ENCODE peak calls at places on chromosomes 2 and 18, in seven cellular contexts. D is thyroid gland, U is esophagus squamous epithelium, X is HCT116, E is uterus, K is A549, L is testis. O is an unnamed sample.

GRCh38 chr18:5420909-5421308 is 122.9 kb downstream of the EPB41L3 start:
- DNase-seq in K (no peak), U (no peak), X (no peak), L (no peak), E (no peak), D (no peak), O (no peak)

GRCh38 chr2:222707689-222708273 is 36.3 kb downstream of the MOGAT1 start:
- DNase-seq in K (no peak), D (no peak), E (no peak), L (no peak), X (no peak), U (no peak), O (no peak)

GRCh38 chr2:200635251-200635650 is 49.4 kb downstream of the AOX1 start:
- DNase-seq in X (no peak), K (no peak), L (no peak), D (no peak), E (no peak), U (no peak), O (no peak)

GRCh38 chr2:172442072-172442895 is 14.9 kb downstream of the ITGA6 start:
- DNase-seq in L (no peak), X (peak), U (peak), K (peak), D (no peak), E (peak), O (peak)

GRCh38 chr2:237879058-237879430 is 19.6 kb downstream of the RAMP1 start:
- DNase-seq in L (peak), E (peak), K (no peak), D (no peak), X (no peak), U (no peak), O (no peak)

GRCh38 chr2:119721462-119721861 is 38.3 kb upstream of the PTPN4 start:
- DNase-seq in X (no peak), D (no peak), U (no peak), K (no peak), L (no peak), E (no peak), O (peak)

GRCh38 chr2:64626963-64627760 is 26.6 kb downstream of the SERTAD2 start:
- DNase-seq in X (no peak), U (no peak), L (no peak), D (peak), K (no peak), E (no peak), O (no peak)

GRCh38 chr2:85756822-85757435 is 3.1 kb downstream of the ATOH8 start:
- DNase-seq in K (no peak), E (no peak), X (no peak), L (no peak), U (no peak), D (peak), O (no peak)

GRCh38 chr2:201642086-201642578 is 1.2 kb downstream of the TMEM237 start:
- DNase-seq in U (no peak), D (no peak), E (no peak), L (no peak), X (no peak), K (no peak), O (no peak)

GRCh38 chr18:55214969-55215368 is 255.7 kb upstream of the CCDC68 start:
- DNase-seq in K (no peak), L (no peak), E (no peak), X (no peak), U (no peak), D (no peak), O (no peak)

GRCh38 chr2:33433279-33434235 is 42.9 kb upstream of the RASGRP3 start:
- DNase-seq in L (peak), D (no peak), K (no peak), X (no peak), U (no peak), E (no peak), O (no peak)

GRCh38 chr18:11323359-11323819 is 174.0 kb upstream of the PIEZO2 start:
- DNase-seq in L (peak), U (no peak), K (peak), X (no peak), E (no peak), D (no peak), O (no peak)

GRCh38 chr2:238313289-238313990 is 6.9 kb upstream of the TRAF3IP1 start:
- DNase-seq in L (no peak), E (no peak), U (no peak), K (no peak), D (no peak), X (no peak), O (no peak)

GRCh38 chr18:47150824-47151366 is 595 bp upstream of the HDHD2 start:
- DNase-seq in U (no peak), D (peak), E (no peak), K (no peak), L (no peak), X (no peak), O (no peak)

GRCh38 chr2:60549250-60550150 is 4.0 kb downstream of the BCL11A start:
- DNase-seq in L (peak), X (no peak), U (no peak), D (peak), K (no peak), E (no peak), O (peak)

GRCh38 chr2:667332-668000 is 9.7 kb downstream of the TMEM18 start:
- DNase-seq in L (no peak), D (no peak), U (no peak), E (no peak), K (peak), X (peak), O (no peak)

GRCh38 chr2:43418673-43419072 is 177.2 kb downstream of the THADA start:
- DNase-seq in X (no peak), L (no peak), D (no peak), E (no peak), U (no peak), K (no peak), O (no peak)
- H3K27ac ChIP-seq in X (no peak), L (no peak), D (peak), E (peak), U (peak), K (no peak), O (no peak)

GRCh38 chr2:37672104-37672869 is 845 bp upstream of the CDC42EP3 start:
- DNase-seq in X (peak), U (no peak), L (peak), E (peak), K (peak), D (peak), O (peak)
- TF ChIP-seq POLR2A in X (no peak), U (peak), L (no peak), E (peak), K (no peak), D (no peak), O (no peak)

GRCh38 chr18:10128906-10129305 is 215.1 kb downstream of the VAPA start:
- DNase-seq in U (no peak), K (no peak), D (no peak), E (no peak), L (no peak), X (no peak), O (no peak)

GRCh38 chr18:10131783-10132381 is 218.1 kb downstream of the VAPA start:
- DNase-seq in D (peak), U (no peak), E (peak), X (no peak), K (no peak), L (peak), O (peak)

GRCh38 chr18:10130626-10131025 is 216.8 kb downstream of the VAPA start:
- DNase-seq in E (no peak), U (no peak), X (no peak), D (no peak), K (no peak), L (no peak), O (no peak)

GRCh38 chr18:10133516-10133915 is 219.7 kb downstream of the VAPA start:
- DNase-seq in L (no peak), D (no peak), X (no peak), U (no peak), K (no peak), E (no peak), O (no peak)

GRCh38 chr18:10131036-10131774 is 217.4 kb downstream of the VAPA start:
- DNase-seq in K (no peak), X (no peak), E (peak), U (no peak), L (no peak), D (no peak), O (no peak)
- H3K4me3 ChIP-seq in K (no peak), X (peak), E (no peak), U (peak), L (peak), D (peak), O (peak)

GRCh38 chr2:226184940-226185575 is 614.6 kb downstream of the IRS1 start:
- DNase-seq in U (no peak), L (peak), E (no peak), K (peak), D (no peak), X (no peak), O (no peak)
- H3K27ac ChIP-seq in U (no peak), L (no peak), E (peak), K (peak), D (no peak), X (peak), O (no peak)

DNA sequence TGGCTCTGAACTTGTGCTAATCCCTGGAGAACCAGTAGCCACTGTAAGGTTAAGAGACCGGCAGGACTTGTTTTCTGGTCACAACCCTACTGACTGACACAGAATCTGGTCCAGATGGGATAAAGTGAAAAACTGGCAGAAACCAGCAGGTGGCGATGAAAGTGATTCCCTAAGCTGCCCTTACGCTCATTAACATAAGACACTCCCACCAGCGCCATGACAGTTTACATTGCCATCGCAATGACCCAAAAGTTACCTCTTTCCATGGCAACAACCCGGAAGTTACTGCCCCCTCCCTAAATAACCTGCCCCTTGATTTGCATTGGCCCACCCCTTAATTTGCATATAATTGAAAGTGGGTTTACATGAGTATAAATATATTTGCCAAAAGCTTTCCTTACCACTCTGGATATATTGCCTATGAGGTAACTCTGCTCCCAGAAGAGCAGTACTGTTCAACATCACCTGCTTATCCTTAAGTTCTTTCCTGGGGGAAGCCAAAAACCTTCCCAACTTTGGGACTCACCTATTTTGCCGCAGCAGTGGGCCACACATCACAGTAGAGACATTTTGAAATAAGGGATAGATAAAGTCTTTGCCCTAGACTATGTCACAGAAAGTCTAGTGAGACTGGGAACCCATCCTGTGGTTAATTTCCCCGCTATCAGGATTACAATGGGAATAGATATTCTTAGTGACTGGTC is 35.8 kb upstream of the AFF3 start:
- DNase-seq in U (no peak), D (peak), X (peak), K (peak), L (peak), E (no peak), O (peak)
- TF ChIP-seq POLR2A in U (no peak), D (no peak), X (peak), K (no peak), L (no peak), E (no peak), O (no peak)

DNA sequence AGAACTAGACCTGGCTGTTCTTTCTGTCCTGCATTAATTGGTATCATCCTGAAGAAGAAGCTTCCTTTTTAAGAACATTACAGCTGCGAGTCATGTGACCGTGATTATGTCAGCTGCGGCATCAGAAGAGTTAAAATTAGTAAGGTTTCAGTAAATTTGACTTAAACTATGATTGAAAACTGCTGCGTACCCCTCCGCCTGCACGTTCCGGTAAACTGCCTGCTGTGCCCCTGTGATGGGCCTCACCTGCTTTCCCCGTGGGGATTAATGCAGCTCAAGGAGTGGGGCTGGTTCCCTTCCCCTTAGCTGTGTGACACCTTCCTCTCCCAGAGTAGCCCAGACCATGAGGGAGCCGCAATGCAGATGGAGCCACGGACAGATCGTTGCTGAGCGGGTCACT is 36.1 kb upstream of the MYO3B start:
- DNase-seq in E (no peak), X (no peak), L (no peak), K (no peak), D (no peak), U (no peak), O (no peak)
- H3K4me3 ChIP-seq in E (no peak), X (no peak), L (no peak), K (no peak), D (no peak), U (no peak), O (no peak)

GRCh38 chr2:62383843-62384242 is 122.2 kb downstream of the TMEM17 start:
- DNase-seq in D (no peak), E (no peak), U (no peak), K (no peak), L (no peak), X (no peak), O (no peak)

GRCh38 chr2:62382122-62382521 is 123.9 kb downstream of the TMEM17 start:
- DNase-seq in E (no peak), U (no peak), K (no peak), L (no peak), D (no peak), X (no peak), O (no peak)

GRCh38 chr2:62381672-62382071 is 124.3 kb downstream of the TMEM17 start:
- DNase-seq in X (no peak), D (no peak), K (no peak), E (no peak), U (no peak), L (no peak), O (no peak)

GRCh38 chr2:62379576-62379975 is 126.4 kb downstream of the TMEM17 start:
- DNase-seq in L (no peak), X (no peak), D (no peak), E (no peak), K (no peak), U (no peak), O (no peak)

GRCh38 chr2:62382757-62383156 is 123.2 kb downstream of the TMEM17 start:
- DNase-seq in D (no peak), U (no peak), E (no peak), K (no peak), L (no peak), X (no peak), O (no peak)
- H3K27ac ChIP-seq in D (no peak), U (no peak), E (no peak), K (no peak), L (no peak), X (no peak), O (no peak)

DNA sequence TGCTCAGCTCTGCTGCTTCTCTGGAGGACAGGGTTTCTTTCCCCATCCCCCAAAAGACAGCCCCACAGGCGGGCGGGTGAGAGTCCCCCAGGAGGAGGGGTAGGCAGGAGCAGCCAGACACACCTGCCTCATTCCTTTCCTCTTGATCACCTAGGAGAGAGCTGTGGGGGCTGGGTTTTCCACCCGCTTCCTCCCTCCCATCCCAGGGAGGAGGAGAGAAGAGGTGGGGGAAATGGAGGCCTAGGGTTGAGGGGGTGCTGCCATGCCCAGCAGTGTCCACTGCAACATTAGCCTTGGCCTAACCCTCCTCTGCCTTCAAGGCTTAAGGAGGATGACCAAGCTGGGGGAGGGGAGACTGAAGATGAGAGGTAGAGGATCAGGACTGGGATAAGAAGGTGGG is 14.7 kb downstream of the WNT10A start:
- DNase-seq in X (no peak), D (no peak), K (no peak), L (no peak), U (no peak), E (no peak), O (no peak)
- TF ChIP-seq POLR2A in X (no peak), D (no peak), K (no peak), L (no peak), U (no peak), E (no peak), O (no peak)

DNA sequence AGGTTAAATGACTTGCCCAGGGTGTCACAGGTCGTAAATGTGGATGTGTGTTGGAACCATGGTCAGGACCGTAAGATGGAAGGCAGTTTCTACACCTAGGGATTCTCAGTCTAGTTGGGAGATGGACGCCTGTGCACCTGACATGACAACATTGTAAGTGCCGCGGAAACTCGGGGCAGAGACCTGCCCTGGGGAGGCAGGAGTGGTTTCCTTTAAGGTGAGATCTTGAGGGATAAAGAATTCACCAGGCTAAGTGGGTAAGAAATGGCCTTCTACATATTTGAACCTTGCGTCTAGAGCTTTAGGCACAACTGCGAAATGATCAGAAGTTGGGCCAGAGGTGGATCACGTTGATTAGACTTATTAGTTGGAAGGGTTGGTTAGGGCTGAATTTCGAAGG is 1.6 kb downstream of the DGKD start:
- DNase-seq in D (no peak), X (no peak), E (no peak), L (no peak), U (no peak), K (no peak), O (no peak)
- H3K4me3 ChIP-seq in D (peak), X (peak), E (no peak), L (no peak), U (no peak), K (peak), O (peak)

O was measured in upper lobe of left lung.